ENCODE peak calls at places on chromosomes 4 and X, in six cellular contexts. O, W, D, E, V and N are unnamed samples.

GRCh38 chr4:163758032-163758431 is 263.5 kb downstream of the TMA16 start:
- DNase-seq in O (no peak), W (no peak), D (no peak), E (no peak), V (no peak), N (no peak)

GRCh38 chr4:40261246-40262078 is 64.6 kb downstream of the RHOH start:
- DNase-seq in O (no peak), W (no peak), D (no peak), E (no peak), V (no peak), N (peak; percentile 67)

GRCh38 chrX:14291626-14292025 is 237.7 kb upstream of the GLRA2 start:
- DNase-seq in O (no peak), W (no peak), D (no peak), E (no peak), V (no peak), N (no peak)

GRCh38 chr4:24915121-24915922 is 2.5 kb upstream of the CCDC149 start:
- DNase-seq in O (no peak), W (no peak), D (no peak), E (no peak), V (no peak), N (peak; percentile 5)

GRCh38 chr4:184617611-184618196 is 31.5 kb downstream of the CASP3 start:
- DNase-seq in O (no peak), W (no peak), D (no peak), E (peak; percentile 49), V (no peak), N (no peak)

GRCh38 chr4:74578329-74578728 is 133.4 kb downstream of the AREG start:
- DNase-seq in O (no peak), W (no peak), D (no peak), E (no peak), V (no peak), N (no peak)

GRCh38 chr4:81335221-81335912 is 120.3 kb upstream of the PRKG2 start:
- DNase-seq in O (no peak), W (no peak), D (no peak), E (no peak), V (no peak), N (no peak)

GRCh38 chr4:168488800-168489404 is 8.0 kb upstream of the PALLD start:
- DNase-seq in O (no peak), W (no peak), D (no peak), E (no peak), V (no peak), N (no peak)

GRCh38 chrX:43349363-43349762 is 306.7 kb upstream of the MAOA start:
- DNase-seq in O (no peak), W (peak; percentile 51), D (no peak), E (peak; percentile 25), V (no peak), N (peak; percentile 33)

GRCh38 chr4:186790630-186791029 is 67.0 kb upstream of the FAT1 start:
- DNase-seq in O (no peak), W (no peak), D (no peak), E (no peak), V (no peak), N (no peak)

GRCh38 chr4:69099910-69100309 is 3.6 kb downstream of the UGT2B7 start:
- DNase-seq in O (no peak), W (no peak), D (no peak), E (no peak), V (no peak), N (no peak)

GRCh38 chr4:33709247-33709646 is 2535.1 kb downstream of the ARAP2 start:
- DNase-seq in O (no peak), W (no peak), D (no peak), E (peak; percentile 95), V (no peak), N (no peak)

GRCh38 chrX:101359966-101360365 is 11.4 kb upstream of the TIMM8A start:
- DNase-seq in O (no peak), W (no peak), D (no peak), E (peak; percentile 44), V (no peak), N (no peak)

GRCh38 chr4:16016536-16016935 is 53.6 kb upstream of the FGFBP2 start:
- DNase-seq in O (no peak), W (no peak), D (no peak), E (no peak), V (no peak), N (no peak)

GRCh38 chr4:41991916-41992767 is 1.8 kb downstream of the SLC30A9 start:
- DNase-seq in O (no peak), W (no peak), D (no peak), E (peak; percentile 36), V (no peak), N (no peak)

GRCh38 chr4:120995611-120996010 is 73.1 kb upstream of the PRDM5 start:
- DNase-seq in O (no peak), W (no peak), D (no peak), E (peak; percentile 11), V (no peak), N (no peak)

GRCh38 chrX:119236599-119237525 is 777 bp downstream of the PGRMC1 start:
- DNase-seq in O (peak; percentile 24), W (peak; percentile 22), D (peak; percentile 45), E (peak; percentile 62), V (peak; percentile 79), N (peak; percentile 42)

GRCh38 chrX:15751160-15751819 is 13.2 kb downstream of the CA5B start:
- DNase-seq in O (no peak), W (no peak), D (no peak), E (no peak), V (no peak), N (no peak)

GRCh38 chr4:30815685-30816084 is 95.5 kb downstream of the PCDH7 start:
- DNase-seq in O (no peak), W (no peak), D (no peak), E (no peak), V (no peak), N (no peak)

GRCh38 chrX:16033336-16033735 is 90.0 kb upstream of the GRPR start:
- DNase-seq in O (no peak), W (no peak), D (no peak), E (no peak), V (no peak), N (no peak)

GRCh38 chr4:169440446-169440845 is 169.7 kb upstream of the SH3RF1 start:
- DNase-seq in O (no peak), W (no peak), D (no peak), E (no peak), V (no peak), N (no peak)

DNA sequence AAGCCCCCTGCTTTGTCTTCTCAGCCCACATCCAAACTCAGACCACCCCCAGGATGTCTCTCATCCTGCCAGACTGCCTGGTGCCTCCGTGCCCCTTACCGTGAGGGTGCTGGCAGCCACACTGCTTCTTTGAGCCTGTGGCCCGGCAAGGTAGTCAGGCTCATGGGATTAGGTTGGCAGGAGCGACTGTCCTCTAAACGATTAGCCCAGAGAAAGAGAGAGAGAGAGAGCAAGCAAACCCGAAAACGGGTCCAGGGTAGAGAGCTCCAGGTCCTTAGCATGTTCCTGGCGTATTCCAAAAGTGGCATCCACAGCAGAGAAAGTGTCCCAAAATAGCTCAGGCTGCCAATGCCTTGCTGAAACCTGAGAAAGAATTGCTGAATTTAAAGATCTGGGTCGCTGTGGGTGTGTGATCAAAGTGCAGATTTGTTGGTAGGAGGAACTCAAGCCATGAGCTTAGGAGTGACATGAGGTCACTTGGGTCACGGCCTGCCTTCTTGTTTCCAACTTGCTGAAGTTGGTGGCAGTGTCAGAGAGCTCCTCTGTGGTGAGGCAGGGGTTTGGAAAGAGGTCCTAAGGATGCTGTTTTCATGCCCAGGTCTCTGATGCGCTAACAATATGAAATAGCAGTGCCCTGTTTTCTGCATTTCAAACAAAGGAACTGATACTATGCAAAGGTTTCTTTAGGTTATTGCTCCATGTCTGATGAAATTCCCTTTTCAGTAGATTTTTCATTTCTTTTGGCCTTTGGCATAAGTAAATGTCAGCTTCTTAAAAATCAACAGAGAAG is 81.6 kb downstream of the RTL9 start:
- DNase-seq in O (no peak), W (no peak), D (no peak), E (no peak), V (no peak), N (no peak)
- H3K4me1 ChIP-seq in O (no peaks in the 10 kb centered on the region), W (no peaks in the 10 kb centered on the region), D (no peaks in the 10 kb centered on the region), E (peaks cover 10% of the 10 kb centered on the region), V (no peaks in the 10 kb centered on the region), N (no peaks in the 10 kb centered on the region)

GRCh38 chr4:99947190-99947578 is 766 bp upstream of the DNAJB14 start:
- DNase-seq in O (no peak), W (no peak), D (no peak), E (no peak), V (no peak), N (no peak)
- H3K4me1 ChIP-seq in O (peaks cover 31% of the 10 kb centered on the region), W (peaks cover 41% of the 10 kb centered on the region), D (peaks cover 59% of the 10 kb centered on the region), E (peaks cover 16% of the 10 kb centered on the region), V (no peaks in the 10 kb centered on the region), N (peaks cover 16% of the 10 kb centered on the region)

GRCh38 chr4:8182858-8183725 is 16.0 kb upstream of the SH3TC1 start:
- DNase-seq in O (peak; percentile 87), W (no peak), D (peak; percentile 84), E (peak; percentile 94), V (peak; percentile 92), N (peak; percentile 77)

GRCh38 chr4:8185930-8186329 is 13.2 kb upstream of the SH3TC1 start:
- DNase-seq in O (no peak), W (no peak), D (no peak), E (no peak), V (no peak), N (no peak)

GRCh38 chr4:8186883-8187282 is 12.2 kb upstream of the SH3TC1 start:
- DNase-seq in O (no peak), W (no peak), D (no peak), E (no peak), V (no peak), N (no peak)

GRCh38 chr4:8184061-8184460 is 15.0 kb upstream of the SH3TC1 start:
- DNase-seq in O (no peak), W (no peak), D (no peak), E (no peak), V (no peak), N (no peak)

GRCh38 chr4:8185280-8185679 is 13.8 kb upstream of the SH3TC1 start:
- DNase-seq in O (no peak), W (no peak), D (no peak), E (peak; percentile 82), V (no peak), N (no peak)
- H3K4me1 ChIP-seq in O (peaks cover 46% of the 10 kb centered on the region), W (no peaks in the 10 kb centered on the region), D (peaks cover 49% of the 10 kb centered on the region), E (peaks cover 18% of the 10 kb centered on the region), V (no peaks in the 10 kb centered on the region), N (peaks cover 37% of the 10 kb centered on the region)

DNA sequence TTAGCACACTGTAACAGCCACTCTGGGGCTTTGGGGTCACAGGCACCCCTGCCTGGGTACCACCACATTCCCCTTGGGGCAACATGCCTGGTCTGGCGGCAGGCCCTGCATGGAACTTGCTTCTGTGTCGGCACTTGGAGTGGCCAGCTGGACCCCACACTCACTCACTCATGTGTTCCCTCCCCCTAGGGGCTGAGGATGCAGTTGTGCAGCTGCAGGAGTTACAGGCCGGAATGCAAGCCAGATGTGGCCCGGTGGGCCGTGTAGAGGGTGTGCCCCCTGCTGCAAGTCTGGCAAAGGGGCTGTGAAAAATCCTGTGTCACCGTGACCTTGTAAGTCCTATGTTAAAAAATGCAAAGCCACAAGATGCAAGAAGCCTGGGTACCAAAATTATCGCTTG is 34.2 kb downstream of the ATXN3L start:
- DNase-seq in O (no peak), W (no peak), D (no peak), E (no peak), V (no peak), N (no peak)
- H3K4me1 ChIP-seq in O (no peaks in the 10 kb centered on the region), W (no peaks in the 10 kb centered on the region), D (no peaks in the 10 kb centered on the region), E (peaks cover 11% of the 10 kb centered on the region), V (no peaks in the 10 kb centered on the region), N (peaks cover 27% of the 10 kb centered on the region)